ENCODE peak calls at places on chromosomes 2 and 18, in six cellular contexts. U is Panc1, N is mammary epithelial cell, F is uterus, Z is stomach, H is tibial nerve. Q is an unnamed sample.

GRCh38 chr18:63664571-63664970 is 2.9 kb upstream of the SERPINB3 start:
- DNase-seq in U (no peak), N (no peak), F (no peak), Z (no peak), H (no peak), Q (no peak)

GRCh38 chr2:29295843-29296242 is 180.6 kb downstream of the CLIP4 start:
- DNase-seq in U (no peak), N (no peak), F (no peak), Z (no peak), H (no peak), Q (no peak)

GRCh38 chr2:126766897-126767296 is 110.9 kb downstream of the GYPC start:
- DNase-seq in U (no peak), N (no peak), F (no peak), Z (no peak), H (no peak), Q (no peak)

GRCh38 chr18:12819330-12819729 is 64.7 kb downstream of the PTPN2 start:
- DNase-seq in U (no peak), N (no peak), F (no peak), Z (no peak), H (no peak), Q (no peak)

GRCh38 chr2:85096616-85097015 is 36.6 kb upstream of the TCF7L1 start:
- DNase-seq in U (no peak), N (no peak), F (no peak), Z (no peak), H (no peak), Q (no peak)

GRCh38 chr2:204860249-204860648 is 315.0 kb downstream of the PARD3B start:
- DNase-seq in U (no peak), N (no peak), F (no peak), Z (no peak), H (no peak), Q (no peak)

GRCh38 chr2:39099820-39100728 is 20.8 kb downstream of the SOS1 start:
- DNase-seq in U (no peak), N (peak; percentile 75), F (no peak), Z (no peak), H (no peak), Q (no peak)

GRCh38 chr2:36695746-36696415 is 626 bp upstream of the VIT start:
- DNase-seq in U (no peak), N (peak; percentile 51), F (no peak), Z (no peak), H (no peak), Q (no peak)

GRCh38 chr18:58363767-58364540 is 264.9 kb downstream of the ALPK2 start:
- DNase-seq in U (no peak), N (peak; percentile 60), F (no peak), Z (no peak), H (no peak), Q (no peak)

GRCh38 chr2:237864030-237864931 is 4.9 kb downstream of the RAMP1 start:
- DNase-seq in U (no peak), N (no peak), F (peak; percentile 74), Z (no peak), H (no peak), Q (no peak)

GRCh38 chr2:158774663-158775062 is 20.5 kb upstream of the DAPL1 start:
- DNase-seq in U (no peak), N (no peak), F (no peak), Z (no peak), H (no peak), Q (no peak)

GRCh38 chr2:156411835-156412234 is 24.3 kb upstream of the GPD2 start:
- DNase-seq in U (no peak), N (no peak), F (no peak), Z (no peak), H (no peak), Q (no peak)

GRCh38 chr2:233468047-233468745 is 98.4 kb downstream of the USP40 start:
- DNase-seq in U (no peak), N (no peak), F (no peak), Z (peak; percentile 25), H (peak; percentile 7), Q (no peak)

GRCh38 chr2:105873281-105873680 is 128.6 kb downstream of the NCK2 start:
- DNase-seq in U (no peak), N (no peak), F (no peak), Z (no peak), H (no peak), Q (no peak)

GRCh38 chr2:12416600-12416999 is 300.1 kb upstream of the TRIB2 start:
- DNase-seq in U (no peak), N (no peak), F (peak; percentile 28), Z (peak; percentile 59), H (peak; percentile 26), Q (no peak)

GRCh38 chr2:118431188-118431562 is 342.9 kb downstream of the INSIG2 start:
- DNase-seq in U (no peak), N (peak; percentile 56), F (no peak), Z (no peak), H (no peak), Q (no peak)
- TF ChIP-seq CTCF in U (peak; percentile 13), N (no peak), F (no peak), Z (no peak), H (no peak), Q (peak; percentile 7)

GRCh38 chr2:197434541-197435513 is at the start of gene SF3B1:
- DNase-seq in U (peak; percentile 91), N (peak; percentile 98), F (peak; percentile 99), Z (peak; percentile 98), H (peak; percentile 95), Q (peak; percentile 94)

GRCh38 chr2:197433770-197434438 is 924 bp downstream of the SF3B1 start:
- DNase-seq in U (no peak), N (no peak), F (no peak), Z (no peak), H (no peak), Q (no peak)

GRCh38 chr2:197431858-197432257 is 3.0 kb downstream of the SF3B1 start:
- DNase-seq in U (no peak), N (no peak), F (no peak), Z (no peak), H (no peak), Q (no peak)

GRCh38 chr2:197437380-197437779 is 2.6 kb upstream of the SF3B1 start:
- DNase-seq in U (no peak), N (no peak), F (no peak), Z (no peak), H (no peak), Q (no peak)

DNA sequence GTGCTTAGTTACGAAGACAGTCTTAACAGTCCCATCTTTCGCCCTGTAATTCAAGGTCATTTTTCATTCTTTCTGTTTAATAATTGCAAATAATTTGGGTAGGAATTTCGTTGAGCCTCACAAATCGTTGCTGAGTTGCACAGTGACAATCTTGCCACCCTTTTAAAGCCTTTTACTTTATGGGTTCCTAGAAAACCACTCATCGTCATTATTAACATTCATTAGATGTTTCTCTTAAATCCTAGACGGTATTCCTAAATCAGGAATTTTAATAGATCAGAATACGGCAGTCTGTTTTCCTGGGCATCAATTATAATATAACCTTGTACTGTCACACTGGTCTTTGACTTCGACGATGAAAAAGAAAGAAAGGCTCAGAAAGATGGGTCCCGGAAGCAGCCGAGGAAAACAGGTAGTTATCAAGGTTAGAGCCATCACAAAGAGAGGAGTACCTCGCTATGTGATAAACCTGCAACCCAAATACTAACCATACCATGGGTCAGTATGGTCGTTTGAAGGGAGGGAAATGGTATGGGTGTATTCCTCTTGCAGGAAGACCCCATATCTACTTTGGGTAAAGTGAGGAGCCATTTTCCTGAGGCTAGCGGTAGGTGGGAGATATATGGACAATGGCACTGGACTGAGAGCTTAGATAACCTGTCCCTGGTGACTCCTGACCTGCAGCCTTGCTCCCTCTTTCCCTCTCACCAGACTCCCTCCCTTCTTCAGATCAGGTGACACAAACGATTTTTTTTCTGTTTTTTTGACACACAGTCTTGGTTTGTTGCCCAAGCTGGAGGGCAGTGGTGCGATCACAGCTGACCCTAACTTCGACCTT is 989 bp upstream of the SF3B1 start:
- DNase-seq in U (no peak), N (peak; percentile 5), F (no peak), Z (no peak), H (no peak), Q (no peak)
- H3K4me3 ChIP-seq in U (peak overlapping the region; percentile 99), N (peak overlapping the region; percentile 88), F (peak overlapping the region; percentile 73), Z (peak overlapping the region; percentile 98), H (peak overlapping the region; percentile 100), Q (peak overlapping the region; percentile 70)

DNA sequence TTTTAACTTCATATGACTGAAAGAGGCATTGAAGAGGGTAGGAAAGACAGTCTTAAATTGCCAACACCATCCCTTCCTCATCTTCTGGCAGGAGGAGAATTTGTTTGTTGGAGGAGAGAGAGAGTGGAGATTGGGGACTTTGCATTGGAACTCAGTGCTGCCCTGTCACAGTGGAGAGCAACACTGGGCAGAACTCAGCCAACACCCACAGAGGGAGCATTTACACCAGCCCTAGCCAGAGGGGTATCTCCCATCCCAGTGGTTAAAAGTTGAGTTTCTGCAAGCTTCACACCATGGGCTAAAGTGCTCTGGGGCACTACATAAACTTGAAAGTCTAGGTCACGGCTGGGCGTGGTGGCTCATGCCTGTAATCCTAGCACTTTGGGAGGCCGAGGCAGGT is 174.1 kb downstream of the ANKRD30B start:
- DNase-seq in U (no peak), N (no peak), F (no peak), Z (no peak), H (no peak), Q (no peak)
- H3K9me3 ChIP-seq in U (no peaks in the 10 kb centered on the region), N (peaks cover 2% of the 10 kb centered on the region), F (no peaks in the 10 kb centered on the region), Z (no peaks in the 10 kb centered on the region), H (no peaks in the 10 kb centered on the region), Q (peaks cover 52% of the 10 kb centered on the region)

GRCh38 chr2:73291461-73292315 is 1.7 kb downstream of the EGR4 start:
- DNase-seq in U (no peak), N (peak; percentile 37), F (no peak), Z (no peak), H (no peak), Q (no peak)
- TF ChIP-seq CTCF in U (peak; percentile 32), N (no peak), F (no peak), Z (no peak), H (no peak), Q (no peak)

Q was measured in AG04450.